ENCODE peak calls at places on chromosomes 13 and 19, in six cellular contexts. M is EH, S is T1000, P is GDM1, V is left ventricle myocardium superior, G is neural crest cell. J is an unnamed sample.

GRCh38 chr13:49811527-49811908 is 19.0 kb upstream of the KPNA3 start:
- DNase-seq in P (no peak), V (no peak), S (no peak), M (no peak), G (no peak), J (no peak)

GRCh38 chr13:90839061-90839460 is 508.4 kb upstream of the MIR17HG start:
- DNase-seq in S (no peak), P (no peak), V (no peak), G (no peak), M (no peak), J (no peak)

GRCh38 chr13:72952529-72953141 is 106.2 kb upstream of the KLF5 start:
- DNase-seq in S (no peak), P (no peak), M (no peak), V (no peak), G (no peak), J (no peak)

GRCh38 chr19:3457531-3458228 is 22.6 kb downstream of the SMIM24 start:
- DNase-seq in S (no peak), P (no peak), G (no peak), M (peak), V (no peak), J (peak)

GRCh38 chr13:24827799-24828198 is 63.8 kb downstream of the RNF17 start:
- DNase-seq in G (no peak), M (peak), V (no peak), S (no peak), P (no peak), J (no peak)

GRCh38 chr19:18321729-18322091 is 1.2 kb downstream of the LSM4 start:
- DNase-seq in G (no peak), M (peak), V (no peak), P (peak), S (no peak), J (no peak)

GRCh38 chr13:71378992-71379905 is 487.8 kb downstream of the DACH1 start:
- DNase-seq in M (no peak), G (no peak), S (no peak), P (no peak), V (no peak), J (no peak)

GRCh38 chr19:14381689-14382474 is 638 bp downstream of the ADGRE5 start:
- DNase-seq in V (peak), G (no peak), M (peak), S (peak), P (no peak), J (peak)

GRCh38 chr13:36789061-36789460 is 30.0 kb upstream of the RFXAP start:
- DNase-seq in V (no peak), P (no peak), S (no peak), G (no peak), M (no peak), J (no peak)

GRCh38 chr19:57437931-57438330 is 2.8 kb downstream of the ZNF749 start:
- DNase-seq in S (no peak), P (no peak), G (no peak), M (peak), V (no peak), J (no peak)

GRCh38 chr13:41085961-41086360 is 24.7 kb downstream of the WBP4 start:
- DNase-seq in G (no peak), M (no peak), S (no peak), P (no peak), V (no peak), J (no peak)

GRCh38 chr19:35963514-35963913 is 27.3 kb downstream of the LRFN3 start:
- DNase-seq in S (no peak), G (peak), V (peak), M (peak), P (no peak), J (no peak)

GRCh38 chr19:51119675-51120074 is 5.0 kb upstream of the SIGLEC9 start:
- DNase-seq in P (no peak), M (no peak), G (no peak), S (no peak), V (no peak), J (peak)

GRCh38 chr19:54332149-54332548 is 6.8 kb downstream of the LILRA4 start:
- DNase-seq in S (no peak), V (no peak), P (no peak), M (no peak), G (no peak), J (no peak)

GRCh38 chr13:113448885-113449692 is 4.2 kb downstream of the ADPRHL1 start:
- DNase-seq in M (no peak), S (peak), G (no peak), V (no peak), P (no peak), J (no peak)

J was measured in right cardiac atrium.